ENCODE peak calls at places on chromosomes 3 and 15, in ten cellular contexts. One of them, this sample, is unnamed.

GRCh38 chr3:170730071-170730812 is 139.8 kb downstream of the RPL22L1 start:
- DNase-seq in B cell: no peak
- DNase-seq in NCI-H460: no peak
- DNase-seq in upper lobe of right lung: no peak
- DNase-seq in astrocyte of the spinal cord: no peak
- DNase-seq in pancreas: no peak
- DNase-seq in HT1080: no peak
- DNase-seq in HT-29: no peak
- DNase-seq in CD4-positive, alpha-beta T cell: no peak
- DNase-seq in NCI-H1092 treated with DMSO at 0.1 percent for 48 hours: no peak
- DNase-seq in this sample: no peak

GRCh38 chr3:64880926-64881325 is 193.1 kb upstream of the ADAMTS9 start:
- DNase-seq in B cell: no peak
- DNase-seq in NCI-H460: no peak
- DNase-seq in upper lobe of right lung: no peak
- DNase-seq in astrocyte of the spinal cord: no peak
- DNase-seq in pancreas: no peak
- DNase-seq in HT1080: peak
- DNase-seq in HT-29: no peak
- DNase-seq in CD4-positive, alpha-beta T cell: no peak
- DNase-seq in NCI-H1092 treated with DMSO at 0.1 percent for 48 hours: no peak
- DNase-seq in this sample: no peak

GRCh38 chr3:66297917-66298316 is 77.1 kb downstream of the SLC25A26 start:
- DNase-seq in B cell: no peak
- DNase-seq in NCI-H460: no peak
- DNase-seq in upper lobe of right lung: no peak
- DNase-seq in astrocyte of the spinal cord: peak
- DNase-seq in pancreas: no peak
- DNase-seq in HT1080: no peak
- DNase-seq in HT-29: no peak
- DNase-seq in CD4-positive, alpha-beta T cell: no peak
- DNase-seq in NCI-H1092 treated with DMSO at 0.1 percent for 48 hours: no peak
- DNase-seq in this sample: peak

GRCh38 chr15:78247895-78248294 is 13.5 kb upstream of the ACSBG1 start:
- DNase-seq in B cell: no peak
- DNase-seq in NCI-H460: no peak
- DNase-seq in upper lobe of right lung: no peak
- DNase-seq in astrocyte of the spinal cord: no peak
- DNase-seq in pancreas: no peak
- DNase-seq in HT1080: no peak
- DNase-seq in HT-29: no peak
- DNase-seq in CD4-positive, alpha-beta T cell: no peak
- DNase-seq in NCI-H1092 treated with DMSO at 0.1 percent for 48 hours: no peak
- DNase-seq in this sample: no peak

GRCh38 chr3:146217324-146217723 is 33.6 kb downstream of the PLSCR4 start:
- DNase-seq in B cell: no peak
- DNase-seq in NCI-H460: no peak
- DNase-seq in upper lobe of right lung: no peak
- DNase-seq in astrocyte of the spinal cord: no peak
- DNase-seq in pancreas: no peak
- DNase-seq in HT1080: peak
- DNase-seq in HT-29: no peak
- DNase-seq in CD4-positive, alpha-beta T cell: no peak
- DNase-seq in NCI-H1092 treated with DMSO at 0.1 percent for 48 hours: no peak
- DNase-seq in this sample: no peak

GRCh38 chr15:42060797-42061196 is 33.6 kb downstream of the PLA2G4D start:
- DNase-seq in B cell: no peak
- DNase-seq in NCI-H460: no peak
- DNase-seq in upper lobe of right lung: no peak
- DNase-seq in astrocyte of the spinal cord: no peak
- DNase-seq in pancreas: no peak
- DNase-seq in HT1080: no peak
- DNase-seq in HT-29: no peak
- DNase-seq in CD4-positive, alpha-beta T cell: no peak
- DNase-seq in NCI-H1092 treated with DMSO at 0.1 percent for 48 hours: no peak
- DNase-seq in this sample: no peak

GRCh38 chr15:77832874-77833273 is 200.2 kb upstream of the LINGO1 start:
- DNase-seq in B cell: no peak
- DNase-seq in NCI-H460: no peak
- DNase-seq in upper lobe of right lung: peak
- DNase-seq in astrocyte of the spinal cord: no peak
- DNase-seq in pancreas: no peak
- DNase-seq in HT1080: no peak
- DNase-seq in HT-29: no peak
- DNase-seq in CD4-positive, alpha-beta T cell: no peak
- DNase-seq in NCI-H1092 treated with DMSO at 0.1 percent for 48 hours: no peak
- DNase-seq in this sample: no peak

GRCh38 chr15:100111103-100112060 is 230.4 kb downstream of the ADAMTS17 start:
- DNase-seq in B cell: no peak
- DNase-seq in NCI-H460: no peak
- DNase-seq in upper lobe of right lung: peak
- DNase-seq in astrocyte of the spinal cord: peak
- DNase-seq in pancreas: no peak
- DNase-seq in HT1080: peak
- DNase-seq in HT-29: peak
- DNase-seq in CD4-positive, alpha-beta T cell: no peak
- DNase-seq in NCI-H1092 treated with DMSO at 0.1 percent for 48 hours: peak
- DNase-seq in this sample: no peak

GRCh38 chr15:70248116-70249025 is 150.7 kb upstream of the TLE3 start:
- DNase-seq in B cell: no peak
- DNase-seq in NCI-H460: no peak
- DNase-seq in upper lobe of right lung: peak
- DNase-seq in astrocyte of the spinal cord: no peak
- DNase-seq in pancreas: peak
- DNase-seq in HT1080: no peak
- DNase-seq in HT-29: peak
- DNase-seq in CD4-positive, alpha-beta T cell: no peak
- DNase-seq in NCI-H1092 treated with DMSO at 0.1 percent for 48 hours: no peak
- DNase-seq in this sample: no peak

GRCh38 chr15:34049096-34049495 is 10.1 kb upstream of the AVEN start:
- DNase-seq in B cell: no peak
- DNase-seq in NCI-H460: no peak
- DNase-seq in upper lobe of right lung: no peak
- DNase-seq in astrocyte of the spinal cord: peak
- DNase-seq in pancreas: no peak
- DNase-seq in HT1080: peak
- DNase-seq in HT-29: no peak
- DNase-seq in CD4-positive, alpha-beta T cell: no peak
- DNase-seq in NCI-H1092 treated with DMSO at 0.1 percent for 48 hours: no peak
- DNase-seq in this sample: no peak

GRCh38 chr3:190004656-190005055 is 116.0 kb downstream of the P3H2 start:
- DNase-seq in B cell: no peak
- DNase-seq in NCI-H460: no peak
- DNase-seq in upper lobe of right lung: no peak
- DNase-seq in astrocyte of the spinal cord: no peak
- DNase-seq in pancreas: no peak
- DNase-seq in HT1080: no peak
- DNase-seq in HT-29: no peak
- DNase-seq in CD4-positive, alpha-beta T cell: no peak
- DNase-seq in NCI-H1092 treated with DMSO at 0.1 percent for 48 hours: no peak
- DNase-seq in this sample: no peak

GRCh38 chr3:126551839-126552687 is 6.7 kb downstream of the C3orf22 start:
- DNase-seq in B cell: no peak
- DNase-seq in NCI-H460: no peak
- DNase-seq in upper lobe of right lung: peak
- DNase-seq in astrocyte of the spinal cord: no peak
- DNase-seq in pancreas: no peak
- DNase-seq in HT1080: no peak
- DNase-seq in HT-29: no peak
- DNase-seq in CD4-positive, alpha-beta T cell: no peak
- DNase-seq in NCI-H1092 treated with DMSO at 0.1 percent for 48 hours: no peak
- DNase-seq in this sample: no peak

GRCh38 chr3:60024400-60024799 is 974.6 kb upstream of the CFAP20DC start:
- DNase-seq in B cell: no peak
- DNase-seq in NCI-H460: no peak
- DNase-seq in upper lobe of right lung: no peak
- DNase-seq in astrocyte of the spinal cord: no peak
- DNase-seq in pancreas: no peak
- DNase-seq in HT1080: no peak
- DNase-seq in HT-29: no peak
- DNase-seq in CD4-positive, alpha-beta T cell: no peak
- DNase-seq in NCI-H1092 treated with DMSO at 0.1 percent for 48 hours: no peak
- DNase-seq in this sample: no peak

GRCh38 chr3:113167929-113168771 is 43.2 kb upstream of the BOC start:
- DNase-seq in B cell: no peak
- DNase-seq in NCI-H460: no peak
- DNase-seq in upper lobe of right lung: no peak
- DNase-seq in astrocyte of the spinal cord: no peak
- DNase-seq in pancreas: no peak
- DNase-seq in HT1080: no peak
- DNase-seq in HT-29: no peak
- DNase-seq in CD4-positive, alpha-beta T cell: no peak
- DNase-seq in NCI-H1092 treated with DMSO at 0.1 percent for 48 hours: peak
- DNase-seq in this sample: no peak

GRCh38 chr15:35690698-35691116 is 144.7 kb upstream of the DPH6 start:
- DNase-seq in B cell: no peak
- DNase-seq in NCI-H460: no peak
- DNase-seq in upper lobe of right lung: no peak
- DNase-seq in astrocyte of the spinal cord: peak
- DNase-seq in pancreas: no peak
- DNase-seq in HT1080: peak
- DNase-seq in HT-29: no peak
- DNase-seq in CD4-positive, alpha-beta T cell: no peak
- DNase-seq in NCI-H1092 treated with DMSO at 0.1 percent for 48 hours: no peak
- DNase-seq in this sample: no peak

GRCh38 chr3:33636125-33636855 is 81.8 kb downstream of the CLASP2 start:
- DNase-seq in B cell: no peak
- DNase-seq in NCI-H460: peak
- DNase-seq in upper lobe of right lung: no peak
- DNase-seq in astrocyte of the spinal cord: peak
- DNase-seq in pancreas: no peak
- DNase-seq in HT1080: peak
- DNase-seq in HT-29: peak
- DNase-seq in CD4-positive, alpha-beta T cell: no peak
- DNase-seq in NCI-H1092 treated with DMSO at 0.1 percent for 48 hours: peak
- DNase-seq in this sample: no peak

GRCh38 chr15:60416519-60416918 is 18.7 kb upstream of the ANXA2 start:
- DNase-seq in B cell: no peak
- DNase-seq in NCI-H460: no peak
- DNase-seq in upper lobe of right lung: no peak
- DNase-seq in astrocyte of the spinal cord: no peak
- DNase-seq in pancreas: no peak
- DNase-seq in HT1080: no peak
- DNase-seq in HT-29: no peak
- DNase-seq in CD4-positive, alpha-beta T cell: no peak
- DNase-seq in NCI-H1092 treated with DMSO at 0.1 percent for 48 hours: no peak
- DNase-seq in this sample: no peak

GRCh38 chr3:197253243-197253947 is 45.0 kb downstream of the DLG1 start:
- DNase-seq in B cell: no peak
- DNase-seq in NCI-H460: no peak
- DNase-seq in upper lobe of right lung: no peak
- DNase-seq in astrocyte of the spinal cord: no peak
- DNase-seq in pancreas: no peak
- DNase-seq in HT1080: no peak
- DNase-seq in HT-29: no peak
- DNase-seq in CD4-positive, alpha-beta T cell: no peak
- DNase-seq in NCI-H1092 treated with DMSO at 0.1 percent for 48 hours: no peak
- DNase-seq in this sample: no peak

GRCh38 chr3:85141-85540 is 111.4 kb upstream of the CHL1 start:
- DNase-seq in B cell: no peak
- DNase-seq in NCI-H460: no peak
- DNase-seq in upper lobe of right lung: no peak
- DNase-seq in astrocyte of the spinal cord: no peak
- DNase-seq in pancreas: no peak
- DNase-seq in HT1080: no peak
- DNase-seq in HT-29: no peak
- DNase-seq in CD4-positive, alpha-beta T cell: no peak
- DNase-seq in NCI-H1092 treated with DMSO at 0.1 percent for 48 hours: no peak
- DNase-seq in this sample: no peak

GRCh38 chr3:161372321-161373260 is 1.3 kb upstream of the SPTSSB start:
- DNase-seq in B cell: no peak
- DNase-seq in NCI-H460: no peak
- DNase-seq in upper lobe of right lung: peak
- DNase-seq in astrocyte of the spinal cord: peak
- DNase-seq in pancreas: peak
- DNase-seq in HT1080: peak
- DNase-seq in HT-29: no peak
- DNase-seq in CD4-positive, alpha-beta T cell: no peak
- DNase-seq in NCI-H1092 treated with DMSO at 0.1 percent for 48 hours: peak
- DNase-seq in this sample: no peak

GRCh38 chr3:138227650-138228049 is 40.5 kb downstream of the ARMC8 start:
- DNase-seq in B cell: no peak
- DNase-seq in NCI-H460: no peak
- DNase-seq in upper lobe of right lung: no peak
- DNase-seq in astrocyte of the spinal cord: peak
- DNase-seq in pancreas: no peak
- DNase-seq in HT1080: no peak
- DNase-seq in HT-29: no peak
- DNase-seq in CD4-positive, alpha-beta T cell: no peak
- DNase-seq in NCI-H1092 treated with DMSO at 0.1 percent for 48 hours: no peak
- DNase-seq in this sample: no peak

GRCh38 chr3:186609247-186609868 is 3.5 kb upstream of the AHSG start:
- DNase-seq in B cell: no peak
- DNase-seq in NCI-H460: no peak
- DNase-seq in upper lobe of right lung: no peak
- DNase-seq in astrocyte of the spinal cord: no peak
- DNase-seq in pancreas: no peak
- DNase-seq in HT1080: peak
- DNase-seq in HT-29: peak
- DNase-seq in CD4-positive, alpha-beta T cell: no peak
- DNase-seq in NCI-H1092 treated with DMSO at 0.1 percent for 48 hours: no peak
- DNase-seq in this sample: no peak

GRCh38 chr3:187987919-187988318 is 166.0 kb upstream of the LPP start:
- DNase-seq in B cell: no peak
- DNase-seq in NCI-H460: no peak
- DNase-seq in upper lobe of right lung: no peak
- DNase-seq in astrocyte of the spinal cord: no peak
- DNase-seq in pancreas: no peak
- DNase-seq in HT1080: no peak
- DNase-seq in HT-29: no peak
- DNase-seq in CD4-positive, alpha-beta T cell: no peak
- DNase-seq in NCI-H1092 treated with DMSO at 0.1 percent for 48 hours: no peak
- DNase-seq in this sample: peak

GRCh38 chr3:188818282-188818681 is 353.5 kb upstream of the TPRG1 start:
- DNase-seq in B cell: no peak
- DNase-seq in NCI-H460: no peak
- DNase-seq in upper lobe of right lung: no peak
- DNase-seq in astrocyte of the spinal cord: no peak
- DNase-seq in pancreas: no peak
- DNase-seq in HT1080: no peak
- DNase-seq in HT-29: no peak
- DNase-seq in CD4-positive, alpha-beta T cell: no peak
- DNase-seq in NCI-H1092 treated with DMSO at 0.1 percent for 48 hours: no peak
- DNase-seq in this sample: no peak

GRCh38 chr3:57597973-57598351 is 818 bp upstream of the ARF4 start:
- DNase-seq in B cell: no peak
- DNase-seq in NCI-H460: no peak
- DNase-seq in upper lobe of right lung: no peak
- DNase-seq in astrocyte of the spinal cord: no peak
- DNase-seq in pancreas: no peak
- DNase-seq in HT1080: no peak
- DNase-seq in HT-29: peak
- DNase-seq in CD4-positive, alpha-beta T cell: no peak
- DNase-seq in NCI-H1092 treated with DMSO at 0.1 percent for 48 hours: peak
- DNase-seq in this sample: no peak

GRCh38 chr15:32856753-32857152 is 138.9 kb downstream of the GREM1 start:
- DNase-seq in B cell: no peak
- DNase-seq in NCI-H460: no peak
- DNase-seq in upper lobe of right lung: no peak
- DNase-seq in astrocyte of the spinal cord: peak
- DNase-seq in pancreas: no peak
- DNase-seq in HT1080: no peak
- DNase-seq in HT-29: no peak
- DNase-seq in CD4-positive, alpha-beta T cell: no peak
- DNase-seq in NCI-H1092 treated with DMSO at 0.1 percent for 48 hours: no peak
- DNase-seq in this sample: no peak

GRCh38 chr15:85753261-85753660 is 41.5 kb downstream of the KLHL25 start:
- DNase-seq in B cell: peak
- DNase-seq in NCI-H460: no peak
- DNase-seq in upper lobe of right lung: no peak
- DNase-seq in astrocyte of the spinal cord: no peak
- DNase-seq in pancreas: no peak
- DNase-seq in HT1080: no peak
- DNase-seq in HT-29: no peak
- DNase-seq in CD4-positive, alpha-beta T cell: no peak
- DNase-seq in NCI-H1092 treated with DMSO at 0.1 percent for 48 hours: no peak
- DNase-seq in this sample: no peak

This sample was measured in effector memory CD8-positive, alpha-beta T cell.